ENCODE peak calls at places on chromosomes 16 and 17, in nine cellular contexts. K is KBM-7; X is heart right ventricle; L is cardiac fibroblast; T is stimulated activated CD8-positive, alpha-beta memory T cell treated with anti-CD3 and anti-CD28 coated beads, Interleukin-4, amount 100 ng/mL, for 24 hours; G is stimulated activated CD4-positive, alpha-beta T cell treated with anti-CD3 and anti-CD28 coated beads, Interleukin-15, amount 100 ng/mL, for 1 hour; U is activated effector memory CD4-positive, alpha-beta T cell treated with Interleukin-2 at 50 U/mL for 16 hours; I is fibroblast of the conjunctiva; C is non-pigmented ciliary epithelial cell. V is an unnamed sample.

GRCh38 chr16:3695610-3696369 is 21.5 kb downstream of the TRAP1 start:
- DNase-seq in K (no peak), X (no peak), L (no peak), T (no peak), G (no peak), U (no peak), I (no peak), C (no peak), V (no peak)

GRCh38 chr16:29231231-29231630 is 175.3 kb downstream of the NPIPB11 start:
- DNase-seq in K (no peak), X (no peak), L (peak; percentile 16), T (no peak), G (no peak), U (no peak), I (no peak), C (no peak), V (no peak)

GRCh38 chr17:7712111-7712771 is 5.3 kb upstream of the DNAH2 start:
- DNase-seq in K (no peak), X (no peak), L (no peak), T (no peak), G (no peak), U (no peak), I (no peak), C (no peak), V (no peak)

GRCh38 chr17:35577826-35578194 is 561 bp downstream of the PEX12 start:
- DNase-seq in K (no peak), X (no peak), L (peak; percentile 11), T (no peak), G (no peak), U (no peak), I (no peak), C (no peak), V (no peak)

GRCh38 chr17:61384384-61385090 is 15.1 kb upstream of the TBX2 start:
- DNase-seq in K (no peak), X (no peak), L (no peak), T (no peak), G (no peak), U (no peak), I (no peak), C (no peak), V (peak; percentile 28)

GRCh38 chr17:6497496-6498221 is 53.4 kb downstream of the PIMREG start:
- DNase-seq in K (no peak), X (no peak), L (no peak), T (no peak), G (no peak), U (no peak), I (no peak), C (no peak), V (no peak)

GRCh38 chr16:69476920-69477418 is 52.5 kb downstream of the CYB5B start:
- DNase-seq in K (peak; percentile 27), X (no peak), L (peak; percentile 60), T (no peak), G (no peak), U (no peak), I (peak; percentile 36), C (peak; percentile 72), V (no peak)

GRCh38 chr17:61232871-61233270 is 166.8 kb upstream of the TBX2 start:
- DNase-seq in K (no peak), X (no peak), L (peak; percentile 13), T (no peak), G (no peak), U (no peak), I (no peak), C (no peak), V (no peak)

GRCh38 chr16:56625140-56625942 is at the start of gene MT1E:
- DNase-seq in K (peak; percentile 93), X (peak; percentile 85), L (peak; percentile 84), T (peak; percentile 56), G (peak; percentile 65), U (peak; percentile 27), I (no peak), C (no peak), V (peak; percentile 92)

GRCh38 chr16:67430504-67431076 is 331 bp upstream of the HSD11B2 start:
- DNase-seq in K (peak; percentile 50), X (no peak), L (no peak), T (no peak), G (peak; percentile 25), U (no peak), I (no peak), C (no peak), V (peak; percentile 53)

GRCh38 chr17:81125573-81126081 is 39.7 kb upstream of the PVALEF start:
- DNase-seq in K (no peak), X (no peak), L (no peak), T (no peak), G (no peak), U (no peak), I (no peak), C (no peak), V (no peak)

GRCh38 chr17:27586203-27586701 is 44.7 kb upstream of the LGALS9 start:
- DNase-seq in K (no peak), X (no peak), L (no peak), T (no peak), G (no peak), U (no peak), I (no peak), C (no peak), V (no peak)

GRCh38 chr17:1473170-1473569 is 17.1 kb upstream of the CRK start:
- DNase-seq in K (no peak), X (no peak), L (no peak), T (no peak), G (no peak), U (no peak), I (no peak), C (no peak), V (no peak)

GRCh38 chr17:68097161-68097805 is 61.7 kb downstream of the KPNA2 start:
- DNase-seq in K (no peak), X (no peak), L (no peak), T (no peak), G (no peak), U (no peak), I (no peak), C (no peak), V (no peak)

GRCh38 chr16:76483510-76483909 is 206.3 kb downstream of the CNTNAP4 start:
- DNase-seq in K (no peak), X (no peak), L (no peak), T (no peak), G (no peak), U (no peak), I (no peak), C (no peak), V (no peak)

GRCh38 chr17:17667947-17668346 is 13.3 kb upstream of the RAI1 start:
- DNase-seq in K (no peak), X (no peak), L (no peak), T (no peak), G (no peak), U (no peak), I (no peak), C (no peak), V (no peak)

GRCh38 chr16:84898447-84898846 is 78.7 kb downstream of the CRISPLD2 start:
- DNase-seq in K (no peak), X (no peak), L (no peak), T (no peak), G (no peak), U (no peak), I (no peak), C (no peak), V (no peak)

GRCh38 chr16:57485091-57485915 is 990 bp downstream of the DOK4 start:
- DNase-seq in K (no peak), X (no peak), L (no peak), T (no peak), G (no peak), U (no peak), I (no peak), C (no peak), V (no peak)

GRCh38 chr17:28746611-28747045 is 2.8 kb downstream of the TRAF4 start:
- DNase-seq in K (no peak), X (no peak), L (no peak), T (no peak), G (no peak), U (no peak), I (no peak), C (no peak), V (no peak)

GRCh38 chr16:86726340-86726739 is 148.0 kb downstream of the FOXL1 start:
- DNase-seq in K (no peak), X (no peak), L (no peak), T (no peak), G (no peak), U (no peak), I (no peak), C (no peak), V (no peak)

GRCh38 chr16:87017388-87018012 is 299.7 kb downstream of the C16orf95 start:
- DNase-seq in K (peak; percentile 32), X (no peak), L (peak; percentile 86), T (no peak), G (no peak), U (no peak), I (peak; percentile 57), C (peak; percentile 67), V (no peak)

GRCh38 chr17:40153603-40154238 is 13.4 kb downstream of the CASC3 start:
- DNase-seq in K (no peak), X (no peak), L (no peak), T (no peak), G (no peak), U (no peak), I (no peak), C (no peak), V (no peak)

GRCh38 chr16:69313469-69313868 is 2.3 kb downstream of the VPS4A start:
- DNase-seq in K (no peak), X (no peak), L (no peak), T (no peak), G (no peak), U (no peak), I (no peak), C (no peak), V (no peak)

GRCh38 chr17:36999475-36999874 is 50.7 kb downstream of the AATF start:
- DNase-seq in K (peak; percentile 6), X (no peak), L (no peak), T (no peak), G (no peak), U (no peak), I (no peak), C (no peak), V (no peak)

GRCh38 chr16:17526956-17527355 is 56.2 kb upstream of the XYLT1 start:
- DNase-seq in K (peak; percentile 45), X (no peak), L (no peak), T (no peak), G (no peak), U (no peak), I (no peak), C (no peak), V (no peak)